ENCODE peak calls at places on chromosomes 6 and 20, in four cellular contexts. A is thoracic aorta, F is GM23338, Z is iPS DF 6.9. G is an unnamed sample. For H3K4me1, the result is how much of the 10 kb centered on the place peaks cover.

GRCh38 chr6:80468398-80468797 is 361.9 kb downstream of the BCKDHB start:
- DNase-seq in Z (no peak), A (no peak), F (no peak), G (no peak)

GRCh38 chr6:62371395-62371794 is 85.4 kb upstream of the KHDRBS2 start:
- DNase-seq in A (no peak), F (no peak), Z (no peak), G (no peak)

GRCh38 chr6:38973178-38974057 is 75.2 kb upstream of the GLP1R start:
- DNase-seq in Z (peak), F (peak), A (no peak), G (no peak)

GRCh38 chr6:137020771-137021170 is 24.0 kb downstream of the IL20RA start:
- DNase-seq in Z (no peak), A (no peak), F (no peak), G (no peak)

GRCh38 chr6:34556031-34556471 is at the start of gene SPDEF:
- DNase-seq in F (no peak), Z (no peak), A (no peak), G (no peak)

GRCh38 chr6:158603261-158604047 is 41.1 kb downstream of the DYNLT1 start:
- DNase-seq in Z (no peak), A (no peak), F (no peak), G (no peak)

GRCh38 chr20:41072919-41073318 is 44.3 kb downstream of the TOP1 start:
- DNase-seq in Z (no peak), F (no peak), A (no peak), G (no peak)

GRCh38 chr6:5832621-5833107 is 174.1 kb downstream of the NRN1 start:
- DNase-seq in F (no peak), A (no peak), Z (no peak), G (no peak)

GRCh38 chr6:139423970-139424667 is 49.7 kb upstream of the CITED2 start:
- DNase-seq in A (no peak), F (no peak), Z (no peak), G (no peak)

GRCh38 chr6:13268914-13269532 is 59.3 kb downstream of the TBC1D7 start:
- DNase-seq in Z (no peak), F (peak), A (no peak), G (no peak)

GRCh38 chr20:47508228-47508752 is 6.6 kb downstream of the NCOA3 start:
- DNase-seq in Z (no peak), F (no peak), A (no peak), G (peak)

GRCh38 chr6:154106251-154106650 is 67.2 kb downstream of the OPRM1 start:
- DNase-seq in Z (no peak), F (no peak), A (no peak), G (no peak)

GRCh38 chr6:36858407-36858981 is 16.1 kb downstream of the PPIL1 start:
- DNase-seq in A (no peak), Z (no peak), F (peak), G (no peak)

GRCh38 chr6:105595829-105596228 is 192.9 kb upstream of the PREP start:
- DNase-seq in A (no peak), F (no peak), Z (no peak), G (no peak)

GRCh38 chr6:97850458-97851218 is 567.6 kb upstream of the MMS22L start:
- DNase-seq in Z (no peak), A (no peak), F (peak), G (peak)

GRCh38 chr6:17705428-17705777 is 1.3 kb downstream of the NUP153 start:
- DNase-seq in A (peak), Z (no peak), F (no peak), G (no peak)

GRCh38 chr20:36967636-36968035 is 16.1 kb upstream of the SAMHD1 start:
- DNase-seq in F (no peak), Z (no peak), A (no peak), G (no peak)

GRCh38 chr20:37349517-37350491 is 3.9 kb downstream of the SRC start:
- DNase-seq in A (no peak), Z (no peak), F (no peak), G (no peak)

GRCh38 chr20:46199198-46199597 is 81.1 kb downstream of the CD40 start:
- DNase-seq in Z (peak), F (peak), A (no peak), G (peak)

GRCh38 chr20:21234816-21235215 is 68.3 kb upstream of the XRN2 start:
- DNase-seq in F (peak), A (no peak), Z (no peak), G (peak)

GRCh38 chr6:19399406-19399805 is 437.8 kb upstream of the ID4 start:
- DNase-seq in F (no peak), Z (no peak), A (no peak), G (no peak)

GRCh38 chr6:132931937-132932336 is 117.6 kb downstream of the RPS12 start:
- DNase-seq in A (no peak), F (peak), Z (no peak), G (peak)

DNA sequence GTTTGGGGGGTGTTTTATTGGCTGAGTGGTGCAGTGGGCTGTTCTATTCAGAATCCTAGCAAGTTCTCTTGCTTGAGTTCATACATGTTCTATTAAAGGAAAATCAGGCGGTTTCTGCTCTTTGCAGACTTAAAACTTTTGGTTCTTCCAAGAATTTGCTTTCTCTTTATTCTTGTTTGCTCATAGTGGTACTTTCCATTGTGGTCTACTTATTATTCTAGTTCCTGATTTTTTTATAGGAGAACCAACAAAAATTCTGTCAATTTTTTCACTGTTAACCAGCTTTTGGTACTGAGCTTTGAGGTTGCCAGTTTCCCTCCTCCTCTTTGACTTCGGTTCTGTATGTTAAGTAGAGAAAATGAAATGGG is 6.7 kb downstream of the AFDN start:
- DNase-seq in A (no peak), F (no peak), Z (no peak), G (no peak)
- H3K4me1 ChIP-seq in A (under half), F (under half), Z (under half), G (under half)

GRCh38 chr6:111599259-111599658 is 6.4 kb downstream of the TRAF3IP2 start:
- DNase-seq in F (no peak), Z (no peak), A (no peak), G (no peak)
- H3K4me1 ChIP-seq in F (under half), Z (under half), A (under half), G (under half)

DNA sequence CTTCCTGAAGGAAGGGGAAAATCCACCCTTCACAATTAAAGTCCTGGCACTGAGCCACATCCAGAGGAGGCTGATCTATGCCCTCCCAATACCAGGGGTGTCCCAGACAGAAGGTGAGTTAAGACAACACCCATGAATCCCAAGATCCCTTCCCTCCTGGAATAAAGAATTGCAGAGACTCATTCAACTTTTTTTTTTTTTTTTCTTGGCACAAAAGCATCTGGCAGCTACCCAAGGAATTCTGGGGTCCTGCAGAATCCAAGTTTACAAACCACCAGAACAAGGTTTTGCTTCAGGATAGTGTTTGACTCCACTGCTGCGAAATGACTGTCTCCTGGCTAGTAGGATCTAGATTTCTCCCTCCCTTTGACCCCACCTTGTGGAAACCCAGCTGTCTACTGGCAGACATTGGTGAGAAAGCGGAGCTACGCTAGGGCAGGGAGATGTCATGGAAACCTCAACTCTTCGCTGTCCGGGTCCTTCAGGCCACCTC is 37.4 kb downstream of the JAG1 start:
- DNase-seq in A (no peak), Z (no peak), F (no peak), G (no peak)
- H3K4me1 ChIP-seq in A (under half), Z (under half), F (half or more), G (half or more)

GRCh38 chr6:41445268-41445667 is 100.9 kb upstream of the FOXP4 start:
- DNase-seq in F (no peak), Z (no peak), A (no peak), G (no peak)

GRCh38 chr6:41449399-41450245 is 96.6 kb upstream of the FOXP4 start:
- DNase-seq in Z (no peak), A (no peak), F (no peak), G (no peak)

GRCh38 chr6:41448256-41448655 is 97.9 kb upstream of the FOXP4 start:
- DNase-seq in F (no peak), Z (no peak), A (no peak), G (no peak)

GRCh38 chr6:41446132-41446531 is 100.0 kb upstream of the FOXP4 start:
- DNase-seq in F (no peak), A (no peak), Z (no peak), G (no peak)

GRCh38 chr6:41446907-41447545 is 99.2 kb upstream of the FOXP4 start:
- DNase-seq in F (no peak), A (no peak), Z (no peak), G (no peak)
- H3K4me1 ChIP-seq in F (under half), A (under half), Z (under half), G (under half)

GRCh38 chr6:149075616-149076354 is 241.7 kb upstream of the TAB2 start:
- DNase-seq in Z (no peak), A (no peak), F (no peak), G (no peak)

GRCh38 chr6:149078383-149078782 is 239.1 kb upstream of the TAB2 start:
- DNase-seq in A (no peak), Z (no peak), F (no peak), G (no peak)

GRCh38 chr6:149079456-149079855 is 238.1 kb upstream of the TAB2 start:
- DNase-seq in F (no peak), A (no peak), Z (no peak), G (no peak)

GRCh38 chr6:149076355-149076734 is 241.2 kb upstream of the TAB2 start:
- DNase-seq in A (no peak), Z (no peak), F (no peak), G (no peak)

DNA sequence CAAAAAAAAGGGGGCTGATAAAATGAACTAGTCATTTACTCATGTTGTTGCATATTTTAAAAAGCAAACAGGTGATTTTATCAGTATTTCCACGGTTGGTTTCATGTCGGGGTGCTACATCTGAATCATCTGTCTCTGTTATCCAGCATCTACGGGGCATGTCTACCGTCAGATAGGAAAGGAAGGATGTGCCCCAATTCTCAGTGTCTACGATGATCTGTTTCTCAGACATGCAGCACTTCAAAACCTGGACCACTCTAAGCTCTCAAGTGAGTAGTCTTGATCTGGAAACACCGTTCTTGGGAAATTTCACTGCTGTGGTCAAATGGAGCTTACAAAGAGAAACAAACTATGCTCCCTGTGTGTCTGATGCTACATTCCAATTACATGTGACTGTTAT is 240.3 kb upstream of the TAB2 start:
- DNase-seq in Z (no peak), A (no peak), F (no peak), G (no peak)
- H3K4me1 ChIP-seq in Z (under half), A (under half), F (under half), G (under half)

GRCh38 chr6:30829639-30830250 is 54.6 kb upstream of the DDR1 start:
- DNase-seq in A (no peak), Z (no peak), F (peak), G (no peak)
- H3K4me1 ChIP-seq in A (under half), Z (under half), F (under half), G (under half)

G was measured in neuronal stem cell.